ENCODE peak calls at places on chromosomes 11 and 22, in seven cellular contexts. L is effector memory CD4-positive, alpha-beta T cell; T is HCT116; C is left ventricle myocardium inferior; I is brain microvascular endothelial cell; V is endothelial cell of umbilical vein; Y is fibroblast of the aortic adventitia. Z is an unnamed sample.

GRCh38 chr11:120096326-120096725 is 41.6 kb downstream of the TRIM29 start:
- DNase-seq in L (no peak), T (no peak), C (no peak), I (no peak), V (no peak), Y (no peak), Z (no peak)

GRCh38 chr22:24474221-24474620 is 20.9 kb upstream of the UPB1 start:
- DNase-seq in L (no peak), T (peak), C (no peak), I (peak), V (peak), Y (peak), Z (no peak)

GRCh38 chr11:121443688-121444275 is 8.3 kb upstream of the SORL1 start:
- DNase-seq in L (no peak), T (no peak), C (no peak), I (no peak), V (no peak), Y (no peak), Z (no peak)

GRCh38 chr11:71998649-71999310 is at the start of gene IL18BP:
- DNase-seq in L (peak), T (no peak), C (no peak), I (no peak), V (no peak), Y (no peak), Z (peak)

GRCh38 chr11:121936781-121937447 is 179.1 kb downstream of the BLID start:
- DNase-seq in L (no peak), T (no peak), C (no peak), I (peak), V (no peak), Y (peak), Z (no peak)

GRCh38 chr11:31757245-31757835 is 53.8 kb downstream of the PAX6 start:
- DNase-seq in L (no peak), T (no peak), C (no peak), I (no peak), V (no peak), Y (peak), Z (no peak)

GRCh38 chr11:130031945-130032344 is 29.3 kb upstream of the PRDM10 start:
- DNase-seq in L (no peak), T (no peak), C (no peak), I (no peak), V (no peak), Y (no peak), Z (no peak)

GRCh38 chr11:97428247-97428646 is 1038.4 kb downstream of the JRKL start:
- DNase-seq in L (no peak), T (no peak), C (no peak), I (no peak), V (no peak), Y (no peak), Z (no peak)

GRCh38 chr11:111733655-111734088 is 32.5 kb downstream of the PPP2R1B start:
- DNase-seq in L (no peak), T (no peak), C (no peak), I (no peak), V (no peak), Y (no peak), Z (no peak)

GRCh38 chr11:44613081-44613628 is 47.7 kb downstream of the CD82 start:
- DNase-seq in L (no peak), T (no peak), C (no peak), I (no peak), V (no peak), Y (no peak), Z (no peak)

GRCh38 chr11:34416088-34416487 is 22.6 kb upstream of the CAT start:
- DNase-seq in L (no peak), T (no peak), C (no peak), I (no peak), V (no peak), Y (no peak), Z (no peak)

GRCh38 chr11:70524096-70524922 is 126.0 kb downstream of the CTTN start:
- DNase-seq in L (no peak), T (no peak), C (no peak), I (peak), V (no peak), Y (no peak), Z (no peak)

GRCh38 chr11:60786811-60787567 is 1.9 kb downstream of the MS4A10 start:
- DNase-seq in L (no peak), T (no peak), C (peak), I (peak), V (peak), Y (peak), Z (no peak)

GRCh38 chr11:32555885-32556284 is 27.7 kb upstream of the EIF3M start:
- DNase-seq in L (no peak), T (no peak), C (no peak), I (no peak), V (no peak), Y (no peak), Z (no peak)

GRCh38 chr22:17917490-17917983 is 106.8 kb downstream of the MICAL3 start:
- DNase-seq in L (no peak), T (no peak), C (peak), I (no peak), V (no peak), Y (no peak), Z (peak)

GRCh38 chr22:48943567-48944432 is 883.9 kb downstream of the BRD1 start:
- DNase-seq in L (no peak), T (no peak), C (no peak), I (no peak), V (no peak), Y (no peak), Z (peak)

GRCh38 chr22:42863349-42863911 is 6.4 kb upstream of the ARFGAP3 start:
- DNase-seq in L (no peak), T (peak), C (no peak), I (peak), V (peak), Y (peak), Z (no peak)

GRCh38 chr11:66131937-66132632 is 62.0 kb downstream of the PACS1 start:
- DNase-seq in L (no peak), T (no peak), C (no peak), I (no peak), V (no peak), Y (no peak), Z (no peak)

GRCh38 chr11:117949062-117949461 is 19.9 kb upstream of the TMPRSS13 start:
- DNase-seq in L (no peak), T (no peak), C (no peak), I (no peak), V (no peak), Y (no peak), Z (no peak)

GRCh38 chr22:40179535-40179934 is 1.8 kb downstream of the TNRC6B start:
- DNase-seq in L (no peak), T (no peak), C (no peak), I (no peak), V (no peak), Y (no peak), Z (no peak)

GRCh38 chr22:37742374-37743092 is 45.7 kb downstream of the TRIOBP start:
- DNase-seq in L (no peak), T (peak), C (no peak), I (peak), V (no peak), Y (peak), Z (no peak)

GRCh38 chr11:84775503-84775902 is 851.6 kb downstream of the DLG2 start:
- DNase-seq in L (no peak), T (no peak), C (no peak), I (no peak), V (no peak), Y (no peak), Z (no peak)

GRCh38 chr22:50577987-50578775 is at the start of gene CPT1B:
- DNase-seq in L (no peak), T (no peak), C (peak), I (no peak), V (no peak), Y (peak), Z (no peak)

GRCh38 chr11:61956191-61957027 is 6.3 kb downstream of the BEST1 start:
- DNase-seq in L (no peak), T (no peak), C (no peak), I (no peak), V (no peak), Y (no peak), Z (no peak)

GRCh38 chr11:61952882-61953281 is 2.7 kb downstream of the BEST1 start:
- DNase-seq in L (no peak), T (no peak), C (no peak), I (no peak), V (no peak), Y (no peak), Z (no peak)

GRCh38 chr11:61954106-61955030 is 4.2 kb downstream of the BEST1 start:
- DNase-seq in L (no peak), T (no peak), C (no peak), I (no peak), V (no peak), Y (no peak), Z (no peak)

GRCh38 chr11:61955416-61956135 is 5.4 kb downstream of the BEST1 start:
- DNase-seq in L (no peak), T (no peak), C (no peak), I (no peak), V (peak), Y (no peak), Z (peak)

DNA sequence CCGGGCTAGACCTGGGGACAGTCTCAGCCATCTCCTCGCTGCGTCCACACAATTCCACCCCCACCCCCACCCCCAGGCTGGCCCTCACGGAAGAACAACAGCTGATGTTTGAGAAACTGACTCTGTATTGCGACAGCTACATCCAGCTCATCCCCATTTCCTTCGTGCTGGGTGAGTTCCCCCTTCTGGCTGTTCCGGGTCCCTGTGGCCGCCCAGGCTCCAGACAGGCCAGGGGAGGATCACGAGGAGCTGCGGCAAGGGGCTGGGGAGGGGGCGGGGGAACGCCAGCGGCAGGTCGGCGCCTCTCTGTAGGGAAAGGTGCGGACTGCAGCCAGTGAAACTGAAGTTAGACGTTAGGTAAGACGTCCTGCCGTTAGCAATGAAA is 4.9 kb downstream of the BEST1 start:
- DNase-seq in L (no peak), T (no peak), C (peak), I (peak), V (no peak), Y (peak), Z (no peak)
- H3K4me3 ChIP-seq in L (no peak), T (no peak), C (peak), I (peak), V (no peak), Y (peak), Z (no peak)

GRCh38 chr11:46332093-46332567 is 15.1 kb upstream of the DGKZ start:
- DNase-seq in L (no peak), T (no peak), C (no peak), I (no peak), V (no peak), Y (no peak), Z (no peak)
- H3K4me3 ChIP-seq in L (peak), T (no peak), C (peak), I (no peak), V (no peak), Y (no peak), Z (peak)

DNA sequence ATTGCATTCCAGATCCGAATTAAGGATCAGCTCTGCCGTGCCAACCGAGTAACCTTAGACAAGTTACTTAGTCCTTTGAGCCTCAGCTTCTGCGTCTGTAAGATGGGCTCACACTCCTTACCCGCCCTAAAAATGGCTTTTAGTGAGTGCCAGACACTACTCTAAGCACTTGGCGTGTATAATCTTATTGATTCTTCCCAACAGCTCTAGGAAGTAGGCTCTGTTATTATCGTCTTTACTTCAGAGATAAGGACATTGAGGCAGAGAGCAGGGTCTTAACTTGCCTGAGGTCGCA is 21.7 kb upstream of the ROBO3 start:
- DNase-seq in L (no peak), T (no peak), C (no peak), I (no peak), V (no peak), Y (no peak), Z (no peak)
- H3K4me3 ChIP-seq in L (no peak), T (no peak), C (no peak), I (no peak), V (no peak), Y (no peak), Z (no peak)

DNA sequence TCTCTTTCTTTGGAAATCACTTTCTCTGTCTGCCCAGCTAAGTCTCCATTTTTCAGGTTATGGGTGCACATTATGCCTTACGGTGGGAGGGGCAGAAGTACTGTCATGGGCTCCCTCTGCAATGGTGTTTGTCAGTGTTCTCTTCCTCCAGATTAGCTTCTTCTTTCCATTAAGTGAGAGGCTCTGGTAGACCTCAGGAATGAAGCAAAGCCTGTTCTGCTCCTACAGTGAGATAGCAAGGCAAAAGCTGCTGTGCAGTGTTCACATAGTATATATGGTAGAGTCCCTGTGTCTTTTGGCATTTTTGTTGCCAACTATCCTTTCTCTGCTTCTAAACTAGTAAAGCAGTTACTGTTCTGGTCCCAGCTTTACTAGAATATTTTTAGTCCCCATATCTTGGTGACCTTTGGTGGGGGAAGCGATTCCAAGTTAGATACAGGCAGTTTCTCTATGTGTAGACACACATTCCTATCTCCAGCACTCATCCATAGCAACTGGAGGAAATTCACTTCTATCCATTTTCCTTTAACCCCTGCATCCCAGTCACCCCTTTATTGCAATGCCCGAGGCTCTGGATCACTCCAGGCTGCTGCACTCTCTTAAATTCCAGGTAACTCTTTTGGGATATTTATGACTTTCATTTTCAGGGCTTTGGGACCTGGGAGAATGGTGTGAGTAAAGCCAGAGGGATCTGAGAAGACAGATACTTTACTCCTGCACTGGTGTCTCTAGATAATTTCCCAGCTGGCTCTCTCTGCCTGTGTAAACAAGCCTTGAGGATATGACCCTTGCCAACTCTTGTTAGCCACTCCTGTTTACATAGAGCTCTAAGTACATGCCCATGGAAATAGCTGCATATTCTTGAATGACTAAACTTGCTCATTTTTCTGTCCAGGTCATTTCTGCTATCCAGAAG is 3.9 kb upstream of the TRIM34 start:
- DNase-seq in L (no peak), T (no peak), C (no peak), I (peak), V (peak), Y (peak), Z (no peak)
- H3K4me3 ChIP-seq in L (no peak), T (no peak), C (no peak), I (peak), V (no peak), Y (peak), Z (no peak)

GRCh38 chr11:12376259-12376971 is 956 bp upstream of the PARVA start:
- DNase-seq in L (no peak), T (no peak), C (peak), I (peak), V (no peak), Y (peak), Z (no peak)
- H3K4me3 ChIP-seq in L (no peak), T (no peak), C (peak), I (no peak), V (no peak), Y (no peak), Z (no peak)

Z was measured in CD4-positive, CD25-positive, alpha-beta regulatory T cell.